ENCODE peak calls at places on chromosomes 7 and 10, in five cellular contexts. H, Q, J, V and Z are unnamed samples.

GRCh38 chr10:9297580-9297979 is 1243.1 kb downstream of the GATA3 start:
- DNase-seq in J (no peak), Q (no peak), H (no peak), V (no peak), Z (no peak)

GRCh38 chr7:74718336-74718735 is 55.5 kb upstream of the NCF1 start:
- DNase-seq in V (no peak), J (no peak), Q (no peak), H (no peak), Z (no peak)

GRCh38 chr10:90062786-90063185 is 361.4 kb downstream of the KIF20B start:
- DNase-seq in J (no peak), V (no peak), Q (no peak), H (no peak), Z (no peak)

GRCh38 chr7:99579956-99580777 is 17.9 kb upstream of the TMEM225B start:
- DNase-seq in V (no peak), Q (peak), J (no peak), H (peak), Z (peak)

GRCh38 chr10:21183025-21183424 is 285.9 kb upstream of the NEBL start:
- DNase-seq in V (no peak), Q (no peak), H (no peak), J (no peak), Z (no peak)

GRCh38 chr10:73998623-73999622 is 1.0 kb downstream of the VCL start:
- DNase-seq in J (no peak), V (no peak), H (peak), Q (peak), Z (peak)

GRCh38 chr7:28654111-28654510 is 241.8 kb downstream of the CREB5 start:
- DNase-seq in Q (no peak), H (no peak), V (no peak), J (no peak), Z (peak)

GRCh38 chr7:139541600-139542307 is 18.3 kb downstream of the CLEC2L start:
- DNase-seq in H (no peak), V (no peak), J (no peak), Q (no peak), Z (no peak)

GRCh38 chr10:11823122-11823988 is at the start of gene PROSER2:
- DNase-seq in H (peak), V (no peak), J (peak), Q (peak), Z (peak)

GRCh38 chr10:84196941-84197340 is 2.6 kb downstream of the CDHR1 start:
- DNase-seq in V (no peak), J (no peak), Q (no peak), H (no peak), Z (no peak)

GRCh38 chr10:17227367-17228080 is 517 bp upstream of the VIM start:
- DNase-seq in H (peak), V (peak), Q (no peak), J (no peak), Z (no peak)

GRCh38 chr7:34096135-34096775 is 190.9 kb downstream of the BMPER start:
- DNase-seq in H (peak), Q (no peak), J (no peak), V (no peak), Z (no peak)

GRCh38 chr10:90745565-90745964 is 112.3 kb downstream of the HTR7 start:
- DNase-seq in Q (no peak), V (no peak), H (peak), J (no peak), Z (no peak)

GRCh38 chr7:76069238-76069638 is 21.3 kb downstream of the MDH2 start:
- DNase-seq in H (peak), V (peak), J (peak), Q (no peak), Z (no peak)

GRCh38 chr7:31101544-31101943 is 49.4 kb downstream of the ADCYAP1R1 start:
- DNase-seq in Q (no peak), H (no peak), V (no peak), J (no peak), Z (no peak)

GRCh38 chr7:100677308-100678095 is 4.0 kb downstream of the GNB2 start:
- DNase-seq in V (no peak), J (no peak), Q (no peak), H (no peak), Z (peak)

GRCh38 chr7:151384776-151385625 is 24.8 kb downstream of the WDR86 start:
- DNase-seq in H (no peak), V (no peak), J (no peak), Q (no peak), Z (no peak)

GRCh38 chr7:107622429-107622828 is 38.2 kb upstream of the SLC26A4 start:
- DNase-seq in V (no peak), Q (no peak), J (peak), H (peak), Z (no peak)

GRCh38 chr10:74035324-74035723 is 37.4 kb downstream of the VCL start:
- DNase-seq in H (peak), J (no peak), Q (no peak), V (no peak), Z (no peak)

GRCh38 chr10:112510384-112510783 is 63.4 kb downstream of the VTI1A start:
- DNase-seq in Q (no peak), V (no peak), H (no peak), J (no peak), Z (no peak)

GRCh38 chr10:12252882-12253546 is 57.0 kb downstream of the CDC123 start:
- DNase-seq in J (no peak), H (no peak), V (peak), Q (peak), Z (peak)

GRCh38 chr10:74544106-74544505 is 282.3 kb upstream of the KAT6B start:
- DNase-seq in V (no peak), J (no peak), H (peak), Q (no peak), Z (no peak)

GRCh38 chr10:58513189-58514101 is 773 bp downstream of the BICC1 start:
- DNase-seq in V (peak), H (peak), Q (peak), J (peak), Z (peak)

GRCh38 chr10:13684252-13684791 is 97.6 kb downstream of the PRPF18 start:
- DNase-seq in J (no peak), H (peak), Q (no peak), V (no peak), Z (no peak)

GRCh38 chr10:82041018-82041417 is 166.0 kb downstream of the NRG3 start:
- DNase-seq in V (no peak), H (no peak), J (no peak), Q (no peak), Z (no peak)

GRCh38 chr7:65967361-65968155 is 14.5 kb downstream of the GUSB start:
- DNase-seq in V (no peak), H (no peak), Q (no peak), J (no peak), Z (no peak)

GRCh38 chr7:137091396-137091795 is 222.9 kb downstream of the CHRM2 start:
- DNase-seq in H (peak), V (no peak), Q (peak), J (no peak), Z (no peak)

GRCh38 chr7:135562720-135563119 is 5.0 kb downstream of the NUP205 start:
- DNase-seq in V (no peak), H (no peak), J (no peak), Q (no peak), Z (no peak)

GRCh38 chr10:123165445-123166072 is 11.4 kb downstream of the BUB3 start:
- DNase-seq in V (no peak), Q (no peak), H (no peak), J (no peak), Z (no peak)
- TF ChIP-seq CTCF in V (peak), Q (no peak), H (no peak), J (no peak), Z (no peak)

GRCh38 chr10:60238408-60239100 is 151.1 kb downstream of the ANK3 start:
- DNase-seq in H (peak), J (no peak), Q (no peak), V (peak), Z (no peak)
- TF ChIP-seq CTCF in H (peak), J (no peak), Q (no peak), V (peak), Z (no peak)

DNA sequence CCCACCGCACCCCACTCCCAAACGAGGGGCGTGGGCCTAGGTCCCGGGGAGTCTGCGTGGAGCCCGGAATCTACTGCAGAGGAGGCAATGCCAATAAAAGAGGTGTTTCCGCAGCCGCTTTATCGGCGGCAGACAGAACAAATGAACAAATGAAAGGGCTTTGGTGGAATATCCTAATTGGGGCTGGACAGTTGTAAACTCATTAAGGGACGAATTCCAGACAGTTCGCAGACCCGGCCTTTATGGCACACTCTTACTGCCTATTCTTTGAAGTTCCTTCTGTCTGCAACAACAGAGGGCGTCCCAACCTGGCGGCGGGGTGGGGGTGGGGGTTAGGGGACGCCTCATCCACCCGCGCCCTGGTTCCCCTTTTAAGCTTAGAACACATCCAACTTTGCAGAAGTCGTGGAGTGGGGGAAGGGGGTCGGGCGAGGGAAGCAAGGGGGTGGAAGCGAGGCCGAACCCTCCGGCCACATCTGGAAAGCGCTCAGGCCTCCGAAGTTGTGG is 4.1 kb downstream of the HOXA9 start:
- DNase-seq in V (no peak), Q (no peak), J (no peak), H (no peak), Z (peak)
- TF ChIP-seq CTCF in V (no peak), Q (peak), J (no peak), H (no peak), Z (peak)

GRCh38 chr7:124073325-124073676 is 40.4 kb upstream of the TMEM229A start:
- DNase-seq in J (no peak), V (no peak), Q (no peak), H (no peak), Z (no peak)
- TF ChIP-seq CTCF in J (no peak), V (no peak), Q (no peak), H (no peak), Z (no peak)

GRCh38 chr7:111729483-111729882 is 167.2 kb upstream of the IMMP2L start:
- DNase-seq in H (no peak), Q (no peak), J (no peak), V (no peak), Z (no peak)
- TF ChIP-seq CTCF in H (no peak), Q (no peak), J (no peak), V (no peak), Z (no peak)